ENCODE peak calls at places on chromosomes 7 and 10, in five cellular contexts. One of them, this sample, is unnamed.

GRCh38 chr7:151592868-151593486 is 73.3 kb upstream of the RHEB start:
- DNase-seq in neural progenitor cell: no peak
- DNase-seq in uterus: no peak
- DNase-seq in Caco-2: no peak
- DNase-seq in CD8-positive, alpha-beta T cell: no peak
- DNase-seq in this sample: no peak

GRCh38 chr10:44310762-44311562 is 73.9 kb downstream of the CXCL12 start:
- DNase-seq in uterus: peak; percentile 91
- DNase-seq in neural progenitor cell: peak; percentile 92
- DNase-seq in Caco-2: no peak
- DNase-seq in CD8-positive, alpha-beta T cell: peak; percentile 65
- DNase-seq in this sample: peak; percentile 49

GRCh38 chr10:58352956-58353610 is 18.3 kb downstream of the UBE2D1 start:
- DNase-seq in uterus: no peak
- DNase-seq in CD8-positive, alpha-beta T cell: no peak
- DNase-seq in neural progenitor cell: no peak
- DNase-seq in Caco-2: no peak
- DNase-seq in this sample: no peak

GRCh38 chr10:97065686-97066679 is 119.8 kb downstream of the SLIT1 start:
- DNase-seq in uterus: no peak
- DNase-seq in Caco-2: no peak
- DNase-seq in CD8-positive, alpha-beta T cell: no peak
- DNase-seq in neural progenitor cell: peak; percentile 52
- DNase-seq in this sample: peak; percentile 33

GRCh38 chr7:125279956-125280355 is 350.3 kb upstream of the POT1 start:
- DNase-seq in Caco-2: no peak
- DNase-seq in CD8-positive, alpha-beta T cell: no peak
- DNase-seq in uterus: no peak
- DNase-seq in neural progenitor cell: no peak
- DNase-seq in this sample: no peak

GRCh38 chr7:6179620-6180343 is 92.6 kb downstream of the CYTH3 start:
- DNase-seq in uterus: no peak
- DNase-seq in CD8-positive, alpha-beta T cell: no peak
- DNase-seq in neural progenitor cell: no peak
- DNase-seq in Caco-2: no peak
- DNase-seq in this sample: no peak

GRCh38 chr10:34280599-34281374 is 534.3 kb downstream of the PARD3 start:
- DNase-seq in CD8-positive, alpha-beta T cell: no peak
- DNase-seq in neural progenitor cell: peak; percentile 17
- DNase-seq in Caco-2: no peak
- DNase-seq in uterus: peak; percentile 56
- DNase-seq in this sample: no peak

GRCh38 chr10:11210211-11210922 is 192.7 kb downstream of the CELF2 start:
- DNase-seq in uterus: no peak
- DNase-seq in Caco-2: no peak
- DNase-seq in neural progenitor cell: no peak
- DNase-seq in CD8-positive, alpha-beta T cell: no peak
- DNase-seq in this sample: no peak

GRCh38 chr7:36985866-36986402 is 261.6 kb upstream of the AOAH start:
- DNase-seq in uterus: no peak
- DNase-seq in CD8-positive, alpha-beta T cell: no peak
- DNase-seq in neural progenitor cell: no peak
- DNase-seq in Caco-2: no peak
- DNase-seq in this sample: no peak

GRCh38 chr10:61757525-61758397 is 95.0 kb downstream of the CABCOCO1 start:
- DNase-seq in Caco-2: no peak
- DNase-seq in uterus: no peak
- DNase-seq in neural progenitor cell: no peak
- DNase-seq in CD8-positive, alpha-beta T cell: no peak
- DNase-seq in this sample: no peak

GRCh38 chr7:151849879-151850260 is 27.0 kb downstream of the PRKAG2 start:
- DNase-seq in neural progenitor cell: no peak
- DNase-seq in uterus: no peak
- DNase-seq in CD8-positive, alpha-beta T cell: no peak
- DNase-seq in Caco-2: no peak
- DNase-seq in this sample: no peak

GRCh38 chr10:71771821-71772617 is 1.3 kb downstream of the VSIR start:
- DNase-seq in CD8-positive, alpha-beta T cell: no peak
- DNase-seq in uterus: peak; percentile 84
- DNase-seq in Caco-2: no peak
- DNase-seq in neural progenitor cell: no peak
- DNase-seq in this sample: no peak

DNA sequence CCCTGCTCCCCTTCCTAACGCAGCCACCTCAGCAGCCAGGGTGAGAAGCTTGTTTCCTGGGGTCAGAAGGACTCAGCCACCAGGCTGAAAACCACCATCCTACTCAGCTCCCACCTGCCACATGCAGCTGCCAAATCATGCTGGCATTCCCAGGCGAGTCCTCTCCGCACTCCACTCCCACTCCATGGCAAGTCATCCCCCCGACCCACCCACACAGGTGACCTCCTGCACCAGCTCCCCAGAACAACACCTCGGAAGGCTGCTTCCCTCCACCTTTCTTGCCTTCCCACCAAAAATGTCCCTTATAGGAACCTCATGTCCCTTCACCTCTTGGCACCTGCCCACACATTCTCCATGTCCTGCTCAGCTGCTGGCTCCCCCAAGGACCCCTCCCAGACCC is 4.6 kb downstream of the PDAP1 start:
- DNase-seq in uterus: no peak
- DNase-seq in Caco-2: no peak
- DNase-seq in CD8-positive, alpha-beta T cell: no peak
- DNase-seq in neural progenitor cell: no peak
- DNase-seq in this sample: no peak
- H3K36me3 ChIP-seq in uterus: no peaks in the 10 kb centered on the region
- H3K36me3 ChIP-seq in Caco-2: peaks cover 11% of the 10 kb centered on the region
- H3K36me3 ChIP-seq in CD8-positive, alpha-beta T cell: peaks cover 31% of the 10 kb centered on the region
- H3K36me3 ChIP-seq in neural progenitor cell: no peaks in the 10 kb centered on the region
- H3K36me3 ChIP-seq in this sample: peaks cover 59% of the 10 kb centered on the region

GRCh38 chr7:154879629-154880028 is 123.3 kb downstream of the PAXIP1 start:
- DNase-seq in neural progenitor cell: no peak
- DNase-seq in uterus: no peak
- DNase-seq in Caco-2: no peak
- DNase-seq in CD8-positive, alpha-beta T cell: no peak
- DNase-seq in this sample: no peak
- H3K9me3 ChIP-seq in neural progenitor cell: no peaks in the 10 kb centered on the region
- H3K9me3 ChIP-seq in uterus: no peaks in the 10 kb centered on the region
- H3K9me3 ChIP-seq in Caco-2: peaks cover 10% of the 10 kb centered on the region
- H3K9me3 ChIP-seq in CD8-positive, alpha-beta T cell: no peaks in the 10 kb centered on the region
- H3K9me3 ChIP-seq in this sample: no peaks in the 10 kb centered on the region

GRCh38 chr7:73507556-73507955 is 14.5 kb downstream of the BAZ1B start:
- DNase-seq in CD8-positive, alpha-beta T cell: no peak
- DNase-seq in Caco-2: no peak
- DNase-seq in neural progenitor cell: no peak
- DNase-seq in uterus: no peak
- DNase-seq in this sample: no peak
- H3K36me3 ChIP-seq in CD8-positive, alpha-beta T cell: peaks cover 53% of the 10 kb centered on the region
- H3K36me3 ChIP-seq in Caco-2: peaks cover 4% of the 10 kb centered on the region
- H3K36me3 ChIP-seq in neural progenitor cell: peaks cover 24% of the 10 kb centered on the region
- H3K36me3 ChIP-seq in uterus: no peaks in the 10 kb centered on the region
- H3K36me3 ChIP-seq in this sample: peaks cover 92% of the 10 kb centered on the region

GRCh38 chr7:25864511-25864910 is 287.5 kb upstream of the NFE2L3 start:
- DNase-seq in uterus: no peak
- DNase-seq in neural progenitor cell: no peak
- DNase-seq in Caco-2: no peak
- DNase-seq in CD8-positive, alpha-beta T cell: no peak
- DNase-seq in this sample: no peak
- H3K9me3 ChIP-seq in uterus: no peaks in the 10 kb centered on the region
- H3K9me3 ChIP-seq in neural progenitor cell: no peaks in the 10 kb centered on the region
- H3K9me3 ChIP-seq in Caco-2: no peaks in the 10 kb centered on the region
- H3K9me3 ChIP-seq in CD8-positive, alpha-beta T cell: no peaks in the 10 kb centered on the region
- H3K9me3 ChIP-seq in this sample: no peaks in the 10 kb centered on the region

DNA sequence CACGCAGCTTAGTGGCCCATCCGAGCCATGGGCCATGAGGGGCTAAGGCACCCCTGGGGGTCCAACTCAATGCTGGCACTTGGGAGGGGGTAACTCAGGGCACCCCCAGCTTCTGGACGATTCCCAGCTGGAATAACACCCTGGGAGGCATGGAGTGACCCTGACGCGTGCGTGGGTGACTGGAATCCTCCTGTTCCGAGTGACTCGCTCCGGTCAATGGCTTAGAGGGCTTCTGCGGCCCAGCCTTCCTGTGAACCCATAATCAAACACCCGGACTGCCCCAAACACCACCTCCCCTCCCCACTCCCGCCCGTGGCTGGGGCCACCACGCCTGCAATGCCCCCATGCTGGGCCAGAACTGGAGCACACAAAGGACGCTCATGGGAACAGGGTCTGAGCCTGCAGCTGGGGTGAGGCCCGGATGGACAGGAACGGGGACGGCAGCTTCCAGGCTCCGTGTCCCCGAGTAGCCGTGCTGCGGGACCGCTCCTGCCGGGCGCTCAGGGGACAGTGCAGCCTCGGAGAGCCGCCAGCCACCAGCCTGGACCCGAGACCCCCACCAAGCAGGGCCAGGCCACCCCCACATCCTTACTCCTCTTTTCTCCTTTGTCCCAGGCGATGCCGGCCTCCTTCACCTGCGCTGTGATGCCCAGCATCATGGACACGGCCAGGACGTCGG is 8.5 kb downstream of the INTS1 start:
- DNase-seq in neural progenitor cell: no peak
- DNase-seq in CD8-positive, alpha-beta T cell: no peak
- DNase-seq in Caco-2: no peak
- DNase-seq in uterus: no peak
- DNase-seq in this sample: no peak
- H3K36me3 ChIP-seq in neural progenitor cell: no peaks in the 10 kb centered on the region
- H3K36me3 ChIP-seq in CD8-positive, alpha-beta T cell: peaks cover 14% of the 10 kb centered on the region
- H3K36me3 ChIP-seq in Caco-2: no peaks in the 10 kb centered on the region
- H3K36me3 ChIP-seq in uterus: no peaks in the 10 kb centered on the region
- H3K36me3 ChIP-seq in this sample: peaks cover 43% of the 10 kb centered on the region

DNA sequence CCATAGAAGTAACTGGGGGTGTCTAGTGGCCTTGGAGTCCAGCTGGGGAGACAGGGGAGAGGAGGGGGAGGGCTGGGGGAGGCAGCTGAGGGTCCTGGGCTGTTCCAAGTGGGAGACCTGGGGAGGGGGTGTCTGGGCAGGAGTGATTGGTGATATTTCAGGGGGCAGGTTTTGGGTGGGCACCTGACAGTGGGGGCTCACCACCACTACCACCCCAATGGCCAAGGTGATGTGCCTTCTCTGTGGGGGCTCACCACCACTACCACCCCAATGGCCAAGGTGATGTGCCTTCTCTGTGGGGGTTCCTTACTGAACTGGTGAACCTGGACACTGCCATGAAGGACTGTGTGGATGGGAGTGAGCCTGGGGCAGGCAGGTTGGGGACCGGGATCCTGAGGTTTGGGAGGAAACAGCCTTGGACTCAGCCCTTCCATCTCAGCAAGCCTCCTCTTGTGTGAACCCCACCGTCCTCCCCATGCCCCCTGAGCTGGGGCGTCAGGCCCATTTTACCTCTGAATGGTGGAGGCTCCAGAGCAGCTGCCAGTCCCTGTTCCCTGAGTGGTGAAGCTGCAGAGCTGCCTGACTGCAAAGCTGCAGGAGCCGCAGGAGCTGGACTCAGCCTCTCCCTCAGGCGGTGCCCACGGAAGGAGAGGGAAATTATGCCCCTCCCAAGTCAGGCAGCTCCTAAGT is 50.6 kb upstream of the ZNF716 start:
- DNase-seq in Caco-2: no peak
- DNase-seq in neural progenitor cell: no peak
- DNase-seq in uterus: no peak
- DNase-seq in CD8-positive, alpha-beta T cell: no peak
- DNase-seq in this sample: no peak
- H3K9me3 ChIP-seq in Caco-2: peaks cover 7% of the 10 kb centered on the region
- H3K9me3 ChIP-seq in neural progenitor cell: peaks cover 21% of the 10 kb centered on the region
- H3K9me3 ChIP-seq in uterus: peaks cover 3% of the 10 kb centered on the region
- H3K9me3 ChIP-seq in CD8-positive, alpha-beta T cell: no peaks in the 10 kb centered on the region
- H3K9me3 ChIP-seq in this sample: no peaks in the 10 kb centered on the region

GRCh38 chr10:89069589-89069988 is 79.0 kb downstream of the FAS start:
- DNase-seq in neural progenitor cell: no peak
- DNase-seq in Caco-2: no peak
- DNase-seq in uterus: peak; percentile 32
- DNase-seq in CD8-positive, alpha-beta T cell: no peak
- DNase-seq in this sample: no peak

GRCh38 chr10:89076120-89076519 is 85.5 kb downstream of the FAS start:
- DNase-seq in CD8-positive, alpha-beta T cell: no peak
- DNase-seq in neural progenitor cell: no peak
- DNase-seq in uterus: no peak
- DNase-seq in Caco-2: no peak
- DNase-seq in this sample: no peak

GRCh38 chr10:89074120-89074519 is 83.5 kb downstream of the FAS start:
- DNase-seq in uterus: peak; percentile 73
- DNase-seq in neural progenitor cell: no peak
- DNase-seq in CD8-positive, alpha-beta T cell: no peak
- DNase-seq in Caco-2: no peak
- DNase-seq in this sample: no peak

GRCh38 chr10:89078729-89079672 is 88.4 kb downstream of the FAS start:
- DNase-seq in uterus: no peak
- DNase-seq in CD8-positive, alpha-beta T cell: no peak
- DNase-seq in neural progenitor cell: no peak
- DNase-seq in Caco-2: no peak
- DNase-seq in this sample: no peak

GRCh38 chr10:89073719-89074118 is 83.1 kb downstream of the FAS start:
- DNase-seq in uterus: no peak
- DNase-seq in CD8-positive, alpha-beta T cell: no peak
- DNase-seq in neural progenitor cell: no peak
- DNase-seq in Caco-2: no peak
- DNase-seq in this sample: no peak
- H3K36me3 ChIP-seq in uterus: no peaks in the 10 kb centered on the region
- H3K36me3 ChIP-seq in CD8-positive, alpha-beta T cell: no peaks in the 10 kb centered on the region
- H3K36me3 ChIP-seq in neural progenitor cell: no peaks in the 10 kb centered on the region
- H3K36me3 ChIP-seq in Caco-2: no peaks in the 10 kb centered on the region
- H3K36me3 ChIP-seq in this sample: no peaks in the 10 kb centered on the region

GRCh38 chr10:9735731-9736130 is 1281.9 kb upstream of the CELF2 start:
- DNase-seq in CD8-positive, alpha-beta T cell: no peak
- DNase-seq in neural progenitor cell: no peak
- DNase-seq in uterus: no peak
- DNase-seq in Caco-2: no peak
- DNase-seq in this sample: no peak

GRCh38 chr10:9734218-9734617 is 1283.5 kb upstream of the CELF2 start:
- DNase-seq in CD8-positive, alpha-beta T cell: no peak
- DNase-seq in uterus: no peak
- DNase-seq in Caco-2: no peak
- DNase-seq in neural progenitor cell: no peak
- DNase-seq in this sample: no peak

DNA sequence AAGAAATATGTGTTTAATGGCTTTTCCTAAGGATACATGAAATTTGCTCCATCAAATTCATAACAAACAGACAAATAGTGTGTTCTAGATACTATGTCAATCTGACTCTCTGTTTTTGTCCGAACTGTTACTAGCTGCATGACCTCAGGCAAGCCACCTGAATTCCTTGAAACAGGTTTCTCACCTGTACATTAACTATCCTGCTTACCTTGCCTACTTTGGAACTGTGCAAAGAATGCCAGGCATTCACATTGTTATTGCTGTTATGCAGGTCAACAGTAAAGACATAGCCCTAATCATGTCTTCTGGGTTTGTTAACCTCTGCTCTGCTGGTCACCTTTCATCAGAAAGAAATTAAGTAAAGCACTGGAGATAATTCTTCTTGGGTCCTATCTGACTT is 1283.9 kb upstream of the CELF2 start:
- DNase-seq in Caco-2: peak; percentile 79
- DNase-seq in neural progenitor cell: no peak
- DNase-seq in CD8-positive, alpha-beta T cell: no peak
- DNase-seq in uterus: no peak
- DNase-seq in this sample: no peak
- H3K9me3 ChIP-seq in Caco-2: peaks cover 5% of the 10 kb centered on the region
- H3K9me3 ChIP-seq in neural progenitor cell: no peaks in the 10 kb centered on the region
- H3K9me3 ChIP-seq in CD8-positive, alpha-beta T cell: no peaks in the 10 kb centered on the region
- H3K9me3 ChIP-seq in uterus: no peaks in the 10 kb centered on the region
- H3K9me3 ChIP-seq in this sample: no peaks in the 10 kb centered on the region